ENCODE peak calls at places on chromosome 1, in eight cellular contexts. F, C, Z, K, Q, M, G and J are unnamed samples.

GRCh38 chr1:43272161-43272560 is 2.4 kb downstream of the TMEM125 start:
- DNase-seq in C (no peak), Z (peak; percentile 56), F (no peak), Q (no peak), K (no peak), M (peak; percentile 56), G (peak; percentile 15), J (peak; percentile 20)

GRCh38 chr1:210400043-210400840 is 71.5 kb downstream of the HHAT start:
- DNase-seq in M (peak; percentile 70), Z (peak; percentile 53), F (no peak), K (peak; percentile 74), G (peak; percentile 74), Q (peak; percentile 75), C (peak; percentile 71), J (peak; percentile 68)

GRCh38 chr1:18452550-18452949 is 28.2 kb upstream of the KLHDC7A start:
- DNase-seq in G (no peak), C (no peak), F (no peak), K (peak; percentile 50), Q (no peak), M (no peak), Z (no peak), J (no peak)

GRCh38 chr1:243548516-243548915 is 292.7 kb downstream of the SDCCAG8 start:
- DNase-seq in C (no peak), Z (no peak), F (no peak), G (no peak), Q (no peak), K (no peak), M (no peak), J (no peak)

GRCh38 chr1:157363660-157364140 is 188.6 kb downstream of the FCRL5 start:
- DNase-seq in Q (peak; percentile 20), C (peak; percentile 47), F (peak; percentile 29), G (peak; percentile 53), M (no peak), Z (no peak), K (peak; percentile 50), J (peak; percentile 55)

GRCh38 chr1:89306273-89306672 is 33.6 kb upstream of the GBP5 start:
- DNase-seq in F (no peak), Q (no peak), C (no peak), Z (no peak), G (no peak), K (no peak), M (no peak), J (no peak)

GRCh38 chr1:2270260-2271100 is 42.4 kb downstream of the SKI start:
- DNase-seq in F (no peak), Q (no peak), K (no peak), Z (no peak), G (no peak), C (no peak), M (peak; percentile 77), J (no peak)

GRCh38 chr1:94093996-94094395 is 27.0 kb downstream of the ABCA4 start:
- DNase-seq in K (no peak), G (no peak), C (no peak), Q (no peak), F (no peak), Z (no peak), M (peak; percentile 0), J (no peak)

GRCh38 chr1:176567190-176567794 is 104.3 kb downstream of the PAPPA2 start:
- DNase-seq in Z (no peak), F (no peak), K (no peak), G (no peak), C (no peak), Q (peak; percentile 52), M (no peak), J (no peak)

GRCh38 chr1:26887125-26887524 is 3.0 kb downstream of the GPN2 start:
- DNase-seq in F (no peak), G (no peak), Z (no peak), C (no peak), Q (peak; percentile 51), K (peak; percentile 48), M (no peak), J (no peak)

GRCh38 chr1:201016943-201017827 is 6.3 kb downstream of the KIF21B start:
- DNase-seq in G (peak; percentile 62), Q (no peak), K (no peak), M (no peak), C (no peak), Z (peak; percentile 59), F (no peak), J (no peak)

GRCh38 chr1:237754627-237755026 is 136.1 kb downstream of the ZP4 start:
- DNase-seq in Q (no peak), F (no peak), G (no peak), C (no peak), K (no peak), Z (no peak), M (no peak), J (no peak)

GRCh38 chr1:227891223-227891954 is 56.3 kb downstream of the WNT9A start:
- DNase-seq in M (peak; percentile 57), F (peak; percentile 67), G (no peak), Q (no peak), C (no peak), K (no peak), Z (peak; percentile 52), J (no peak)

GRCh38 chr1:189619682-189620332 is 857.9 kb downstream of the BRINP3 start:
- DNase-seq in C (no peak), M (no peak), Z (no peak), G (no peak), Q (peak; percentile 86), K (peak; percentile 67), F (no peak), J (no peak)
- TF ChIP-seq CTCF in C (no peak), M (no peak), Z (no peak), G (no peak), Q (no peak), K (no peak), F (no peak), J (no peak)

GRCh38 chr1:40316595-40317393 is at the start of gene COL9A2:
- DNase-seq in Z (no peak), Q (no peak), G (peak; percentile 82), F (peak; percentile 90), C (peak; percentile 41), M (no peak), K (peak; percentile 57), J (peak; percentile 73)

GRCh38 chr1:40313958-40314720 is 2.9 kb downstream of the COL9A2 start:
- DNase-seq in M (no peak), C (no peak), Z (no peak), Q (no peak), F (no peak), G (no peak), K (no peak), J (no peak)

GRCh38 chr1:40314721-40315238 is 2.3 kb downstream of the COL9A2 start:
- DNase-seq in K (no peak), G (no peak), Z (no peak), F (peak; percentile 44), Q (no peak), M (no peak), C (peak; percentile 24), J (no peak)

GRCh38 chr1:40315795-40316594 is 1.1 kb downstream of the COL9A2 start:
- DNase-seq in C (peak; percentile 31), G (no peak), Z (no peak), K (peak; percentile 60), Q (no peak), M (no peak), F (peak; percentile 77), J (peak; percentile 35)

DNA sequence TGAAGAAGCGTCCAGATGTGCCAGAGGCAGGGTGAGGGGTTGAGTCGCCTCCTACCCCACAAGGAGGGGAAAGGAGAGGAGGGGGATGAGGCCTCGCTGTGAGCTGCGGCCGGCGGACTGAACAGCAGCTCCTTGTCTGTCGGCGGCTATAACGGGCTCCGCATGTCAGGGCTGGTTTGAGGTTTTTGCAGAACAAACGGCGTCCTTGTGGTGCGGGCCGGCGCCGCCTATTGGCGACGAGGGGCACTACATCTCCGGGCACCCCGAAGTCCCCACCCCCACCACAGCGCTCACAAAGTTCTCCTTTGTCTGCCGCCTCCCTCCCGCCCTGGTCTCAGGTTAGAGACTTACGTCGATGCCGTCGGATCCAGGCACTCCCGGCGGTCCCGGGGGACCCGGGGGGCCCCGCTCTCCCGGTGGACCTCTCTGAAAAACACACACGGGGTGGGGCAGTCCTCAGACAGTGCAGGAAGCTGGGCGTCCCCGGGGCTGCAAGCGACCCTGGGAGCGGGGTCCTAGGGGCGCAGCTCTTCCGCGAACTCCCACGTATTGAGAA is 1.8 kb downstream of the COL9A2 start:
- DNase-seq in Q (peak; percentile 92), G (peak; percentile 90), K (peak; percentile 92), C (peak; percentile 89), Z (peak; percentile 88), F (peak; percentile 96), M (peak; percentile 90), J (peak; percentile 88)
- TF ChIP-seq CTCF in Q (peak; percentile 89), G (peak; percentile 80), K (peak; percentile 90), C (peak; percentile 96), Z (peak; percentile 96), F (peak; percentile 96), M (peak; percentile 92), J (peak; percentile 90)

GRCh38 chr1:10389271-10389973 is 9.4 kb upstream of the PGD start:
- DNase-seq in Z (no peak), C (no peak), K (no peak), M (no peak), Q (no peak), G (no peak), F (no peak), J (no peak)

GRCh38 chr1:10384219-10384618 is 14.6 kb upstream of the PGD start:
- DNase-seq in Z (no peak), K (no peak), F (no peak), Q (no peak), G (no peak), C (no peak), M (no peak), J (no peak)

GRCh38 chr1:10388387-10388715 is 10.5 kb upstream of the PGD start:
- DNase-seq in Z (no peak), G (no peak), M (no peak), C (no peak), F (no peak), K (no peak), Q (no peak), J (no peak)

GRCh38 chr1:10386761-10387482 is 11.9 kb upstream of the PGD start:
- DNase-seq in M (no peak), G (no peak), Z (no peak), F (peak; percentile 39), Q (no peak), K (no peak), C (no peak), J (no peak)

GRCh38 chr1:10387611-10388386 is 11.1 kb upstream of the PGD start:
- DNase-seq in M (peak; percentile 67), K (peak; percentile 81), Z (no peak), F (no peak), Q (peak; percentile 81), C (no peak), G (peak; percentile 53), J (peak; percentile 46)
- TF ChIP-seq CTCF in M (no peak), K (no peak), Z (no peak), F (no peak), Q (no peak), C (no peak), G (no peak), J (no peak)

DNA sequence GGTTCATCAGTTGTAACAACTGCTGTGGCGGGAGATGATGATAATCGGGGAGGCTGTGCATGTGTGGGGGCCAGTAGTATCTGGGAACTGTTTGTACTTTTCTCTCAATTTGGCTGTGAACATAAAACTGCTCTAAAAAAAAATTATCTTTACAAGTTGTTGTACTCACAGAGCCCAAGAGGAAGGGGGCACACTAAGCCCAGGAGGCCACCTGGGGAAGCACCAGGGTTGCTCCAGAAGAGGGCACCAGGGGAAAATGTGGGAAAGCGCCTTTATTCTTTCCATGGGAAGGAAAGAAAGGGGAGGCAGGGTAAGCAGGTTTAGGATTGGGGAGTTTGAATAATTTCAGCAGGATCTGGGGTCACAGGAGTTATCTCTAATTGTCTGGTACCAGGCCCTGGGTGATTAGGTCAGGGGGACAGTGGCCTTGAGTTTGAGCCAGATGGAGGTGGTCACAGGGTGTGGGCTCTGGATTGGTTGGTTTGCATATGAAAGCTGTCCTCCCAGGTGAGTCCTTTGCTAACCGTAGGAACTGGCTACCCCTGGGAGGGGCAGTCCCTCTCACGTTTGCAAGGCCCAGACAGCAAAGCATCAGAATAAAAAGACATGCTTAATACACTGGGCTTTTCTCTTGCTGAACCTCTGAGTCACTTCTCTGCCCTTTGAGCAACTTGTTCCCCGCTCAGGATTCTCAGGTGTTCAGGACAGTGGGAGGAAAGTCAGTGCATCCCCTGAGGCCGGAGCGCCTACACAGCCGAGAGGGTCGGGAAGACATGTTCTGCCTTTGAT is 11.2 kb downstream of the MYOC start:
- DNase-seq in F (no peak), Q (no peak), C (peak; percentile 38), M (no peak), K (no peak), Z (no peak), G (no peak), J (no peak)
- TF ChIP-seq CTCF in F (no peak), Q (no peak), C (no peak), M (no peak), K (no peak), Z (no peak), G (no peak), J (no peak)